ENCODE peak calls at places on chromosomes 6 and 20, in seven cellular contexts. One of them, this sample, is unnamed.

GRCh38 chr6:101830501-101831031 is 437.1 kb downstream of the GRIK2 start:
- DNase-seq in IMR-90: peak; percentile 24
- DNase-seq in keratinocyte: no peak
- DNase-seq in pancreas: no peak
- DNase-seq in suprapubic skin: no peak
- DNase-seq in ovary: no peak
- DNase-seq in astrocyte: peak; percentile 86
- DNase-seq in this sample: no peak

GRCh38 chr6:26450240-26450639 is 7.5 kb upstream of the BTN2A1 start:
- DNase-seq in IMR-90: no peak
- DNase-seq in keratinocyte: no peak
- DNase-seq in pancreas: no peak
- DNase-seq in suprapubic skin: no peak
- DNase-seq in ovary: no peak
- DNase-seq in astrocyte: no peak
- DNase-seq in this sample: no peak

GRCh38 chr6:46128476-46128875 is 1.3 kb upstream of the ENPP4 start:
- DNase-seq in IMR-90: no peak
- DNase-seq in keratinocyte: no peak
- DNase-seq in pancreas: no peak
- DNase-seq in suprapubic skin: no peak
- DNase-seq in ovary: no peak
- DNase-seq in astrocyte: no peak
- DNase-seq in this sample: no peak

GRCh38 chr20:57881466-57882405 is 171.9 kb upstream of the PMEPA1 start:
- DNase-seq in IMR-90: no peak
- DNase-seq in keratinocyte: no peak
- DNase-seq in pancreas: no peak
- DNase-seq in suprapubic skin: peak; percentile 45
- DNase-seq in ovary: no peak
- DNase-seq in astrocyte: no peak
- DNase-seq in this sample: no peak

GRCh38 chr6:134238960-134239795 is 78.7 kb downstream of the SGK1 start:
- DNase-seq in IMR-90: no peak
- DNase-seq in keratinocyte: no peak
- DNase-seq in pancreas: no peak
- DNase-seq in suprapubic skin: no peak
- DNase-seq in ovary: no peak
- DNase-seq in astrocyte: no peak
- DNase-seq in this sample: no peak

GRCh38 chr6:52958546-52959255 is 36.4 kb downstream of the GSTA4 start:
- DNase-seq in IMR-90: no peak
- DNase-seq in keratinocyte: no peak
- DNase-seq in pancreas: no peak
- DNase-seq in suprapubic skin: no peak
- DNase-seq in ovary: no peak
- DNase-seq in astrocyte: no peak
- DNase-seq in this sample: no peak

GRCh38 chr6:62891065-62891647 is 320.1 kb upstream of the FKBP1C start:
- DNase-seq in IMR-90: no peak
- DNase-seq in keratinocyte: no peak
- DNase-seq in pancreas: no peak
- DNase-seq in suprapubic skin: no peak
- DNase-seq in ovary: no peak
- DNase-seq in astrocyte: no peak
- DNase-seq in this sample: no peak

GRCh38 chr20:58721951-58722371 is 29.4 kb downstream of the NPEPL1 start:
- DNase-seq in IMR-90: no peak
- DNase-seq in keratinocyte: no peak
- DNase-seq in pancreas: no peak
- DNase-seq in suprapubic skin: peak; percentile 74
- DNase-seq in ovary: no peak
- DNase-seq in astrocyte: no peak
- DNase-seq in this sample: no peak

GRCh38 chr6:125003070-125003469 is 40.8 kb downstream of the RNF217 start:
- DNase-seq in IMR-90: no peak
- DNase-seq in keratinocyte: no peak
- DNase-seq in pancreas: no peak
- DNase-seq in suprapubic skin: no peak
- DNase-seq in ovary: no peak
- DNase-seq in astrocyte: no peak
- DNase-seq in this sample: no peak

GRCh38 chr20:3672864-3673550 is 8.8 kb downstream of the ADAM33 start:
- DNase-seq in IMR-90: no peak
- DNase-seq in keratinocyte: no peak
- DNase-seq in pancreas: no peak
- DNase-seq in suprapubic skin: no peak
- DNase-seq in ovary: no peak
- DNase-seq in astrocyte: no peak
- DNase-seq in this sample: no peak

GRCh38 chr6:11198663-11199603 is 33.5 kb downstream of the NEDD9 start:
- DNase-seq in IMR-90: no peak
- DNase-seq in keratinocyte: no peak
- DNase-seq in pancreas: no peak
- DNase-seq in suprapubic skin: no peak
- DNase-seq in ovary: no peak
- DNase-seq in astrocyte: peak; percentile 32
- DNase-seq in this sample: no peak

GRCh38 chr20:15618912-15619311 is 954.3 kb downstream of the KIF16B start:
- DNase-seq in IMR-90: no peak
- DNase-seq in keratinocyte: peak; percentile 72
- DNase-seq in pancreas: no peak
- DNase-seq in suprapubic skin: no peak
- DNase-seq in ovary: no peak
- DNase-seq in astrocyte: no peak
- DNase-seq in this sample: no peak

GRCh38 chr6:20839624-20840023 is 305.4 kb downstream of the CDKAL1 start:
- DNase-seq in IMR-90: no peak
- DNase-seq in keratinocyte: no peak
- DNase-seq in pancreas: no peak
- DNase-seq in suprapubic skin: no peak
- DNase-seq in ovary: no peak
- DNase-seq in astrocyte: no peak
- DNase-seq in this sample: no peak

GRCh38 chr6:19472850-19473249 is 364.3 kb upstream of the ID4 start:
- DNase-seq in IMR-90: no peak
- DNase-seq in keratinocyte: no peak
- DNase-seq in pancreas: no peak
- DNase-seq in suprapubic skin: no peak
- DNase-seq in ovary: no peak
- DNase-seq in astrocyte: no peak
- DNase-seq in this sample: no peak
- TF ChIP-seq CTCF in IMR-90: no peak
- TF ChIP-seq CTCF in keratinocyte: peak; percentile 61
- TF ChIP-seq CTCF in pancreas: no peak
- TF ChIP-seq CTCF in suprapubic skin: peak; percentile 15
- TF ChIP-seq CTCF in ovary: no peak
- TF ChIP-seq CTCF in astrocyte: peak; percentile 23
- TF ChIP-seq CTCF in this sample: no peak

DNA sequence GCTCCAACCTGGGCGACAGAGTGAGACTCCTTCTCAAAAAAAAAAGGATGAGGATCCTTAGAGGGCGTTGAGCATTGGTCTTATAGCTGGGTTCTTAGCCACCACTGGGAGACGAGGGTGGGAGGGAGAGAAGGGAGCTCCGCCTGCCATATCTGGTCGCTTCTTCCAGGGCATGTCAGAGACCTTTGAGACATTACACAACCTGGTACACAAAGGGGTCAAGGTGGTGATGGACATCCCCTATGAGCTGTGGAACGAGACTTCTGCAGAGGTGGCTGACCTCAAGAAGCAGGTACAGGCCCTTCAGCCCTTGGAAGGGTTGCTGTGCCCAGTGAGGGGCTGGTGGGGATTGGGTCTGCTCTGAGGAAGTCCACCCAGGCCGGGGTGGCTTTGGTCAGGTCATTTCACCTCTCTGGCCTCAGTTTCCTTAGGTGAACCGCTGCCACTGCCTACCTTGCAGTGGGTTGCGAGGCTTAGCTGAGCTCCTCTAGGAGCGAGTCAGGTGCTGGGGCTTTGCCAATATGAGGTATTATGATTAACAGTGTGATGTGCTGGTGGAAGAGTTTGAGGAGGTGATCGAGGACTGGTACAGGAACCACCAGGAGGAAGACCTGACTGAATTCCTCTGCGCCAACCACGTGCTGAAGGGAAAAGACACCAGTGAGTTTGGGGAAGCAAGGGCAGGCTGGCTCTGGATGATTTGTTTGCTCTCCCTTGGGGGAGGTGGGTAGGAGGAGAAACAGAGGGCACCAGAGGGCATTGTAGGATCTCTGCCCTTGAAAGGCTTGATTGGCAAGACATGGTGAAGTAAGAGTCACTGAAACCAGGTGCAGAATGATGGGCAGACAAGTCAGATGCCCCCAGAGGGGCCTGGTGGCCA is 8.5 kb downstream of the CNPY3 start:
- DNase-seq in IMR-90: no peak
- DNase-seq in keratinocyte: no peak
- DNase-seq in pancreas: peak; percentile 36
- DNase-seq in suprapubic skin: no peak
- DNase-seq in ovary: no peak
- DNase-seq in astrocyte: no peak
- DNase-seq in this sample: no peak
- H3K36me3 ChIP-seq in IMR-90: peaks cover 34% of the 10 kb centered on the region
- H3K36me3 ChIP-seq in keratinocyte: peaks cover 21% of the 10 kb centered on the region
- H3K36me3 ChIP-seq in pancreas: peaks cover 20% of the 10 kb centered on the region
- H3K36me3 ChIP-seq in suprapubic skin: peaks cover 72% of the 10 kb centered on the region
- H3K36me3 ChIP-seq in ovary: no peaks in the 10 kb centered on the region
- H3K36me3 ChIP-seq in astrocyte: peaks cover 21% of the 10 kb centered on the region
- H3K36me3 ChIP-seq in this sample: peaks cover 89% of the 10 kb centered on the region

GRCh38 chr6:158026901-158027589 is 45.4 kb downstream of the SYNJ2 start:
- DNase-seq in IMR-90: no peak
- DNase-seq in keratinocyte: no peak
- DNase-seq in pancreas: no peak
- DNase-seq in suprapubic skin: no peak
- DNase-seq in ovary: no peak
- DNase-seq in astrocyte: no peak
- DNase-seq in this sample: no peak
- H3K4me3 ChIP-seq in IMR-90: no peak overlapping the region
- H3K4me3 ChIP-seq in keratinocyte: no peak overlapping the region
- H3K4me3 ChIP-seq in pancreas: no peak overlapping the region
- H3K4me3 ChIP-seq in suprapubic skin: no peak overlapping the region
- H3K4me3 ChIP-seq in ovary: no peak overlapping the region
- H3K4me3 ChIP-seq in astrocyte: no peak overlapping the region
- H3K4me3 ChIP-seq in this sample: no peak overlapping the region

DNA sequence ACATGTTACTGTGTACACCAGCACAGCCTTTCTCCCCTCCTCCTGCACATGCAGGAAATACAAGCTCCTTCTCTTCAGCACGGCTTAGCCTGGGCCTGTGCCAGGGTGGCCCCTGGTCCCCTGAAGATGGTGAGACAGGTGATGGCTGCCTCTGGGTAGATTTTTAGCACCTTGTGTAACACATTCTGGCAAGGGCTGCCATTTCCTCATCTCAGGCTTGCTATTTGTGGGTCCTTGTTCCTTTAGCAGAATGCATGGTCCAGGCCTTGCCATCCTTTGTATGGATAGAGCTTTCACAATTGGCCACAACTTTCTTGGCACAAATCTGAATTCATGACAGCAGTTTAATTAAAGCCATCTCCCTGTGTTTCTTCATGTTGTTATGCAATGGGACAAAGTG is 151.3 kb downstream of the CDC5L start:
- DNase-seq in IMR-90: no peak
- DNase-seq in keratinocyte: no peak
- DNase-seq in pancreas: no peak
- DNase-seq in suprapubic skin: no peak
- DNase-seq in ovary: no peak
- DNase-seq in astrocyte: no peak
- DNase-seq in this sample: no peak
- TF ChIP-seq CTCF in IMR-90: no peak
- TF ChIP-seq CTCF in keratinocyte: no peak
- TF ChIP-seq CTCF in pancreas: no peak
- TF ChIP-seq CTCF in suprapubic skin: no peak
- TF ChIP-seq CTCF in ovary: no peak
- TF ChIP-seq CTCF in astrocyte: no peak
- TF ChIP-seq CTCF in this sample: no peak

GRCh38 chr6:160079686-160080043 is 42.0 kb upstream of the SLC22A1 start:
- DNase-seq in IMR-90: no peak
- DNase-seq in keratinocyte: no peak
- DNase-seq in pancreas: no peak
- DNase-seq in suprapubic skin: no peak
- DNase-seq in ovary: no peak
- DNase-seq in astrocyte: no peak
- DNase-seq in this sample: no peak
- H3K36me3 ChIP-seq in IMR-90: peaks cover 50% of the 10 kb centered on the region
- H3K36me3 ChIP-seq in keratinocyte: peaks cover 42% of the 10 kb centered on the region
- H3K36me3 ChIP-seq in pancreas: peaks cover 66% of the 10 kb centered on the region
- H3K36me3 ChIP-seq in suprapubic skin: peaks cover 100% of the 10 kb centered on the region
- H3K36me3 ChIP-seq in ovary: no peaks in the 10 kb centered on the region
- H3K36me3 ChIP-seq in astrocyte: peaks cover 19% of the 10 kb centered on the region
- H3K36me3 ChIP-seq in this sample: peaks cover 100% of the 10 kb centered on the region

GRCh38 chr6:22436134-22436533 is 133.2 kb upstream of the HDGFL1 start:
- DNase-seq in IMR-90: no peak
- DNase-seq in keratinocyte: peak; percentile 44
- DNase-seq in pancreas: no peak
- DNase-seq in suprapubic skin: no peak
- DNase-seq in ovary: no peak
- DNase-seq in astrocyte: no peak
- DNase-seq in this sample: no peak
- H3K4me3 ChIP-seq in IMR-90: no peak overlapping the region
- H3K4me3 ChIP-seq in keratinocyte: no peak overlapping the region
- H3K4me3 ChIP-seq in pancreas: no peak overlapping the region
- H3K4me3 ChIP-seq in suprapubic skin: no peak overlapping the region
- H3K4me3 ChIP-seq in ovary: no peak overlapping the region
- H3K4me3 ChIP-seq in astrocyte: no peak overlapping the region
- H3K4me3 ChIP-seq in this sample: no peak overlapping the region

GRCh38 chr6:6978731-6979130 is 129.0 kb upstream of the RREB1 start:
- DNase-seq in IMR-90: no peak
- DNase-seq in keratinocyte: no peak
- DNase-seq in pancreas: no peak
- DNase-seq in suprapubic skin: no peak
- DNase-seq in ovary: no peak
- DNase-seq in astrocyte: no peak
- DNase-seq in this sample: no peak

GRCh38 chr6:6984585-6985366 is 123.0 kb upstream of the RREB1 start:
- DNase-seq in IMR-90: no peak
- DNase-seq in keratinocyte: no peak
- DNase-seq in pancreas: no peak
- DNase-seq in suprapubic skin: no peak
- DNase-seq in ovary: no peak
- DNase-seq in astrocyte: no peak
- DNase-seq in this sample: no peak

GRCh38 chr6:6982663-6983062 is 125.1 kb upstream of the RREB1 start:
- DNase-seq in IMR-90: no peak
- DNase-seq in keratinocyte: no peak
- DNase-seq in pancreas: no peak
- DNase-seq in suprapubic skin: no peak
- DNase-seq in ovary: no peak
- DNase-seq in astrocyte: no peak
- DNase-seq in this sample: no peak

GRCh38 chr6:6980999-6981581 is 126.7 kb upstream of the RREB1 start:
- DNase-seq in IMR-90: no peak
- DNase-seq in keratinocyte: no peak
- DNase-seq in pancreas: no peak
- DNase-seq in suprapubic skin: no peak
- DNase-seq in ovary: peak; percentile 53
- DNase-seq in astrocyte: no peak
- DNase-seq in this sample: no peak

GRCh38 chr6:6981923-6982322 is 125.8 kb upstream of the RREB1 start:
- DNase-seq in IMR-90: no peak
- DNase-seq in keratinocyte: no peak
- DNase-seq in pancreas: no peak
- DNase-seq in suprapubic skin: no peak
- DNase-seq in ovary: no peak
- DNase-seq in astrocyte: no peak
- DNase-seq in this sample: no peak
- TF ChIP-seq CTCF in IMR-90: no peak
- TF ChIP-seq CTCF in keratinocyte: no peak
- TF ChIP-seq CTCF in pancreas: no peak
- TF ChIP-seq CTCF in suprapubic skin: no peak
- TF ChIP-seq CTCF in ovary: no peak
- TF ChIP-seq CTCF in astrocyte: no peak
- TF ChIP-seq CTCF in this sample: no peak